ENCODE peak calls at places on chromosomes 11 and 22, in seven cellular contexts. H, D, K, Q, F, T and J are unnamed samples. For H3K27me3, the result is how much of the 10 kb centered on the place peaks cover.

GRCh38 chr22:28442264-28442950 is 237.2 kb downstream of the TTC28 start:
- DNase-seq in F (peak), T (peak), H (peak), Q (peak), D (peak), K (peak), J (peak)

GRCh38 chr11:65112551-65113360 is 1.1 kb downstream of the TM7SF2 start:
- DNase-seq in Q (peak), F (peak), D (peak), H (no peak), K (peak), T (peak), J (peak)

GRCh38 chr11:63488789-63489188 is 2.2 kb downstream of the PLAAT5 start:
- DNase-seq in D (no peak), K (no peak), Q (no peak), T (no peak), H (peak), F (no peak), J (no peak)

GRCh38 chr11:129131361-129131760 is 60.8 kb downstream of the ARHGAP32 start:
- DNase-seq in K (no peak), T (no peak), F (no peak), H (no peak), D (no peak), Q (no peak), J (no peak)

GRCh38 chr11:66073669-66074068 is 3.6 kb downstream of the PACS1 start:
- DNase-seq in T (no peak), F (no peak), D (no peak), Q (no peak), K (peak), H (no peak), J (no peak)

GRCh38 chr22:19819911-19820879 is 34.5 kb downstream of the GNB1L start:
- DNase-seq in Q (peak), F (no peak), K (no peak), D (no peak), T (peak), H (no peak), J (no peak)

GRCh38 chr11:128503231-128503991 is 83.9 kb downstream of the ETS1 start:
- DNase-seq in H (peak), F (no peak), K (no peak), D (no peak), Q (no peak), T (no peak), J (no peak)

GRCh38 chr11:1047576-1048156 is 11.1 kb upstream of the MUC6 start:
- DNase-seq in D (no peak), T (no peak), Q (no peak), H (no peak), K (no peak), F (no peak), J (peak)

GRCh38 chr11:126485986-126486635 is 130.6 kb downstream of the ST3GAL4 start:
- DNase-seq in Q (no peak), T (no peak), D (no peak), F (no peak), H (no peak), K (no peak), J (no peak)

GRCh38 chr11:111101836-111102235 is 143.7 kb upstream of the POU2AF2 start:
- DNase-seq in T (no peak), K (no peak), F (no peak), H (no peak), Q (no peak), D (no peak), J (no peak)

GRCh38 chr11:93545566-93545965 is 2.4 kb upstream of the SMCO4 start:
- DNase-seq in H (no peak), F (no peak), Q (no peak), D (no peak), T (no peak), K (no peak), J (no peak)

GRCh38 chr22:38314140-38314991 is 2.9 kb downstream of the CSNK1E start:
- DNase-seq in F (no peak), H (peak), K (peak), Q (no peak), D (peak), T (no peak), J (no peak)

GRCh38 chr22:19130959-19131684 is at the start of gene TSSK2:
- DNase-seq in K (no peak), D (no peak), H (no peak), Q (no peak), F (no peak), T (peak), J (no peak)

GRCh38 chr11:132632641-132633124 is 899.6 kb downstream of the OPCML start:
- DNase-seq in H (peak), T (no peak), Q (no peak), F (no peak), K (no peak), D (no peak), J (no peak)

GRCh38 chr11:8097062-8097814 is 16.2 kb downstream of the TUB start:
- DNase-seq in Q (no peak), F (no peak), D (no peak), H (no peak), T (no peak), K (no peak), J (no peak)

GRCh38 chr11:119663279-119663678 is 65.7 kb downstream of the NECTIN1 start:
- DNase-seq in H (no peak), Q (no peak), F (no peak), D (no peak), T (no peak), K (no peak), J (no peak)

GRCh38 chr22:37457093-37457893 is 28.9 kb downstream of the MFNG start:
- DNase-seq in H (peak), Q (peak), F (peak), D (peak), T (peak), K (peak), J (peak)

DNA sequence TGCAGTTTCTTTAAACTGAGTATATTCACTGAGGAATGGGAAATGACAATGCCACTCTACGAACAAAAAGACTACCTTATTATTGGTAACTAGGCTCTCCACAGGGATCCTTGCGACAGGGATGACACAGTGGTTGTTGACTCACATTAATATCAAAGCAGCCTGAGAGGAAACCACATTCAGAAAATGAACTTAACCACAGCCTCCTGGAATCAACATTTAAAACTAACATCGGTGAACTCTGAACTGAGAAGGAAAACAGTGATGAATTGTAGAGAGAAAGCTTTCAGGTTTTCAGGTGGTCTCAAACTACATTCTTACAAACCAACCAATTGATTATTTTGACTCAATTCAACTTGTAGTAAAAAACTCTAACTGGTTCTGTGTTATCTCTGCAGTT is 90.3 kb upstream of the MTMR2 start:
- DNase-seq in D (no peak), H (peak), T (no peak), F (no peak), Q (no peak), K (peak), J (no peak)
- H3K4me3 ChIP-seq in D (no peak), H (no peak), T (no peak), F (peak), Q (no peak), K (no peak), J (no peak)

DNA sequence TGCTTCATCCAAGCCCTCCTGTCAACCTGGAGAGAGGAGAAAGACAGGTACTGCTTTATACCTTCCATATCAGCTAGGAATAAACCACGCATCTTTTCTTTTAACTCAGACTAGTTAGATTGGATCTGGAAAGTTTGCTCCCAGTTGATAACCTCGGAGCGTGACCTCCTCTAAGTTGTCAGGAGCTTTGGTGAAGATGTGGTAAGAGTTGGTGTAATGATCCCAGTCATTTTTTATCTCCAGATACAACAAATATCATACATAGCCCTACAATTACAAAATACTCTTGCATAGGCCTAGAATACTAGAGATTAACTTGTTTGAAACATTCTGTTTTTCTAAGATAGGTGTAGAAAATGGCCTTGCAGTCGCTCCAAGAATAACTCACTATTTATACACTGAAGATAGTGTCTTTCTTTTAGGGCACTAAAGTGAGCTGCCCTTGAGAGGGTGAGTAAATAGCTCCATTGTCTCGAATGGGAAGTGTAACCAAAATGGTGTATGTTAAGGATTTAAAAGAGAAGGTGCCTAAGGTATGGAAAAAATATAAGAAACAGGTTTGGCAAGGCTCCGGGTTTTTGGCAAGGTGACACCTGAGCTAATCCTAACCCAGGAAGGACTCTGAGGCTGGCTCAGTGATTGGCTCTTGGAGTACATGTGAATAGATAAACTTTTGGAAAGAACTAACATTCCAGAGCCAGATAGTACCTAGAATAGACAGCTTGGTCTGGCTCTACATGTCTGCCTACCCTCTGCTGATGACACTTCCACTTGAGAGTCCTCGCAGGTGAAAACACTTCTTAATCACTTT is 59.4 kb downstream of the GLYATL1 start:
- DNase-seq in T (no peak), F (no peak), K (no peak), H (no peak), D (no peak), Q (no peak), J (no peak)
- H3K27me3 ChIP-seq in T (under half), F (under half), K (under half), H (under half), D (under half), Q (under half), J (under half)

GRCh38 chr11:22433066-22433450 is 94.9 kb downstream of the SLC17A6 start:
- DNase-seq in T (no peak), K (no peak), D (no peak), H (no peak), Q (no peak), F (no peak), J (no peak)
- H3K4me3 ChIP-seq in T (no peak), K (no peak), D (no peak), H (no peak), Q (no peak), F (no peak), J (no peak)

GRCh38 chr11:76695133-76695532 is 24.6 kb upstream of the LRRC32 start:
- DNase-seq in T (no peak), H (no peak), K (no peak), D (no peak), F (no peak), Q (no peak), J (no peak)
- H3K27me3 ChIP-seq in T (under half), H (under half), K (under half), D (under half), F (under half), Q (under half), J (under half)

GRCh38 chr22:35835998-35836691 is 118.5 kb downstream of the APOL5 start:
- DNase-seq in Q (peak), D (peak), H (peak), T (peak), F (no peak), K (no peak), J (peak)
- H3K4me3 ChIP-seq in Q (peak), D (peak), H (peak), T (peak), F (no peak), K (peak), J (no peak)

DNA sequence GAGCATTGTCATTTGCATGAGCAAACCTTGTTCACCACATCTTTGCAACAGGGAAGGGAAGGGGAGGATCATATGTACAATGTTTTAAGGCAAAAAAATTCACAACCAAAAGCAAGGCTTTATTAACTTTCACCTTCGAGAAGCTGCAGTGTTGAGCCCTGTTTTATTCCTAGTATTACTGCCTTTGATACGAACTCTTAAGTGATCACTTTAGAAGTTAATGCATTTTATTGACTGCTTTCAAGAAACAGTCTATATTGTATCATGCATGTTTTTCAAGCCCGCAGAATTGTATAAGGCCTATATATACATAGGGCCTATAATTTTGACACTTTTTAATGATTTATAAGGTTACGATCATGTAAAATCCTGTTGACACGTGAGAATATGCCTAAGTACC is 117.5 kb upstream of the VPREB1 start:
- DNase-seq in Q (no peak), D (no peak), F (no peak), H (no peak), K (no peak), T (no peak), J (no peak)
- H3K27me3 ChIP-seq in Q (under half), D (half or more), F (under half), H (half or more), K (under half), T (under half), J (under half)

GRCh38 chr22:50470491-50470890 is 4.3 kb downstream of the SBF1 start:
- DNase-seq in K (peak), D (no peak), F (no peak), H (no peak), Q (peak), T (no peak), J (no peak)
- H3K4me3 ChIP-seq in K (no peak), D (no peak), F (peak), H (no peak), Q (peak), T (no peak), J (no peak)